ENCODE peak calls at places on chromosomes 2 and 18, in eight cellular contexts. U, E, P, A, K, M, G and W are unnamed samples. For H3K4me1, the result is how much of the 10 kb centered on the place peaks cover.

GRCh38 chr2:181790716-181791649 is 100.5 kb upstream of the ITPRID2 start:
- DNase-seq in M (peak), A (peak), G (no peak), K (peak), E (peak), P (peak), U (peak), W (no peak)

GRCh38 chr2:136281281-136282117 is 163.6 kb upstream of the CXCR4 start:
- DNase-seq in E (no peak), M (no peak), P (no peak), A (no peak), G (no peak), K (no peak), U (no peak), W (no peak)

GRCh38 chr2:223947711-223948205 is 2.6 kb upstream of the WDFY1 start:
- DNase-seq in G (peak), K (no peak), U (no peak), A (no peak), M (no peak), P (no peak), E (no peak), W (no peak)

GRCh38 chr18:8947576-8947975 is 154.9 kb upstream of the NDUFV2 start:
- DNase-seq in E (no peak), P (no peak), M (no peak), K (no peak), A (no peak), U (no peak), G (no peak), W (no peak)

GRCh38 chr18:23437357-23438045 is 15.6 kb upstream of the RIOK3 start:
- DNase-seq in M (peak), K (no peak), E (peak), A (peak), U (peak), P (peak), G (peak), W (peak)

GRCh38 chr2:127398239-127398590 is 10.4 kb upstream of the MAP3K2 start:
- DNase-seq in P (peak), G (no peak), K (no peak), U (peak), A (peak), M (peak), E (peak), W (peak)

GRCh38 chr2:45922577-45922988 is 271.1 kb downstream of the PRKCE start:
- DNase-seq in U (peak), P (no peak), A (no peak), E (no peak), G (no peak), K (no peak), M (no peak), W (peak)

GRCh38 chr2:57126410-57126809 is 920.2 kb upstream of the VRK2 start:
- DNase-seq in M (no peak), G (no peak), U (no peak), P (no peak), K (no peak), A (no peak), E (no peak), W (no peak)

GRCh38 chr2:218832520-218832919 is 917 bp upstream of the PRKAG3 start:
- DNase-seq in A (no peak), P (no peak), E (no peak), G (no peak), M (peak), U (no peak), K (no peak), W (peak)

GRCh38 chr18:43278401-43278800 is 1.1 kb upstream of the SYT4 start:
- DNase-seq in E (no peak), U (no peak), K (no peak), P (no peak), A (no peak), M (no peak), G (no peak), W (no peak)

GRCh38 chr2:7788736-7789135 is 871.5 kb downstream of the RNF144A start:
- DNase-seq in U (no peak), A (no peak), P (no peak), K (no peak), M (no peak), E (no peak), G (no peak), W (no peak)

GRCh38 chr2:206241767-206242166 is 32.7 kb upstream of the ZDBF2 start:
- DNase-seq in A (no peak), M (peak), U (no peak), G (no peak), E (peak), K (no peak), P (no peak), W (no peak)

GRCh38 chr2:74137651-74138050 is 10.1 kb downstream of the BOLA3 start:
- DNase-seq in P (no peak), G (no peak), M (no peak), A (no peak), K (no peak), U (no peak), E (no peak), W (no peak)

GRCh38 chr2:71608441-71608840 is 155.1 kb downstream of the DYSF start:
- DNase-seq in E (no peak), P (no peak), U (no peak), A (no peak), M (no peak), G (no peak), K (no peak), W (peak)

GRCh38 chr2:4883375-4883774 is 808.8 kb upstream of the SOX11 start:
- DNase-seq in E (no peak), U (no peak), K (no peak), M (no peak), P (no peak), G (no peak), A (no peak), W (no peak)

GRCh38 chr2:56741601-56742102 is 557.9 kb downstream of the CCDC85A start:
- DNase-seq in G (no peak), A (peak), K (peak), P (peak), U (peak), E (peak), M (peak), W (peak)

GRCh38 chr2:190213441-190214335 is 105.9 kb downstream of the HIBCH start:
- DNase-seq in M (peak), A (no peak), P (no peak), G (no peak), E (no peak), K (no peak), U (no peak), W (no peak)

GRCh38 chr2:106960633-106961205 is 74.8 kb upstream of the ST6GAL2 start:
- DNase-seq in E (no peak), G (no peak), M (no peak), U (no peak), K (no peak), A (no peak), P (no peak), W (no peak)

GRCh38 chr2:239688098-239688497 is 287.3 kb upstream of the HDAC4 start:
- DNase-seq in M (no peak), A (no peak), U (no peak), K (no peak), P (no peak), E (no peak), G (no peak), W (no peak)

GRCh38 chr2:44086639-44087036 is 82.0 kb upstream of the PPM1B start:
- DNase-seq in U (no peak), E (no peak), A (no peak), P (no peak), G (no peak), K (no peak), M (no peak), W (peak)

GRCh38 chr2:207352978-207353377 is 176.8 kb upstream of the CREB1 start:
- DNase-seq in A (no peak), U (peak), E (no peak), M (peak), P (no peak), K (no peak), G (no peak), W (peak)

GRCh38 chr2:3241971-3242746 is 135.5 kb downstream of the EIPR1 start:
- DNase-seq in K (no peak), A (no peak), P (no peak), M (no peak), U (no peak), G (no peak), E (no peak), W (no peak)

GRCh38 chr2:206232287-206233035 is 42.0 kb upstream of the ZDBF2 start:
- DNase-seq in A (no peak), P (no peak), U (no peak), G (no peak), K (no peak), M (no peak), E (no peak), W (no peak)

GRCh38 chr2:142875642-142876041 is 1.8 kb upstream of the KYNU start:
- DNase-seq in A (no peak), P (no peak), M (peak), G (no peak), U (no peak), E (peak), K (no peak), W (no peak)

GRCh38 chr2:68839260-68839833 is 31.9 kb downstream of the BMP10 start:
- DNase-seq in K (no peak), M (peak), G (no peak), U (no peak), E (peak), A (no peak), P (peak), W (no peak)

GRCh38 chr2:184589261-184589660 is 9.1 kb upstream of the ZNF804A start:
- DNase-seq in P (no peak), U (no peak), K (no peak), G (no peak), A (no peak), E (no peak), M (no peak), W (no peak)

GRCh38 chr2:120893874-120894584 is 158.4 kb downstream of the GLI2 start:
- DNase-seq in G (peak), A (no peak), M (no peak), P (no peak), U (no peak), K (no peak), E (no peak), W (peak)

GRCh38 chr2:238231251-238231793 is 8.5 kb downstream of the HES6 start:
- DNase-seq in P (no peak), M (peak), K (no peak), A (no peak), E (peak), G (peak), U (peak), W (peak)

GRCh38 chr18:49529596-49529995 is 32.3 kb upstream of the LIPG start:
- DNase-seq in P (no peak), A (no peak), E (no peak), G (no peak), K (no peak), U (no peak), M (no peak), W (no peak)

GRCh38 chr2:68764781-68765385 is 30.3 kb downstream of the ARHGAP25 start:
- DNase-seq in G (no peak), M (no peak), U (peak), K (no peak), A (no peak), P (no peak), E (no peak), W (no peak)

DNA sequence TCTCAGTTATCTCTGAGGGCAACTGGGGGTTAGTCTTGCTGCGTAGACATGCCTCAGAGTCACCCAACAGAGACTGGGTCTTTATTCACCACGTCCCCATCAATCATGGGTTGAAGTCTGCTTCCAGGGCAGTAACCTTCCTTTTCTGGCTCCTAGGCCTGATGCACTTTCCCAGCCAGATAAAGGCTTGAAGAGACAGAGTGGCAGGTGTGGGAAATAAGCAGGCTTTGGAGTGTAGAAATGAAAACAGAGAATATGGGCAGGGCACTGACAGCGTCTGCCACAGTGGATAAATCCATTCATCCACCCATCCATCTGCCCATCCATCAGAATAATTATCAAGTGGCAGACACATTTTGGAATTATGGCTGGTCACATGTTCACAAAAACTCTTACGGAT is 134.0 kb upstream of the LGALSL start:
- DNase-seq in G (no peak), A (no peak), P (no peak), M (no peak), E (no peak), U (no peak), K (no peak), W (no peak)
- H3K27ac ChIP-seq in G (no peak), A (no peak), P (no peak), M (no peak), E (no peak), U (no peak), K (no peak), W (no peak)

DNA sequence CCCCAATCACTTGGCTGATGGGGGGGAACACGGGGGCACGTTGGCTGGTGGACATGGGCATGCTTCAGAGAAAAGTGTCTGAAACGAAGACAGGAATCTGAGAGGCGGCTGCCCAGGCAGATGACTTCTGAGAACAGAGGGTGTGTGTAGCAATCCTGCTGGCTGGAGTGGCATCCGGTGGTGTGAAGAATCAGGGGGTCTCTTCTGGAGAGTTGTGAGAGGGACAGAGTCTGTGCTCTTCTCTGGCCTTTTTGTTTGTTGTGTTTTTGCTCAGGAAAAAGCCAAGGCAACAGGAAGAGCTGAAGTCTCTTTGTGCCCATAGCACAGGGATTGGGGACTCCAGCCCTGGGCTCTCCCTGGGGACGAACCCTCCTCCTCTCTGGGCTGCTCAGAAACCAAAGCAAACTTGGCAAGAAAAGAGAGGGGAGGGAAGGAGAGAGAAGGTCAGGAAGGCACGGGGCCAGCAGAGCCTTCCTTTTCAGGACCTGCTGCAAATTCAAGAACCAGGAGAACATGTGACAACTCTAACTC is 97.0 kb upstream of the SMAD2 start:
- DNase-seq in U (no peak), P (no peak), M (peak), G (no peak), A (no peak), E (no peak), K (no peak), W (no peak)
- H3K4me1 ChIP-seq in U (under half), P (under half), M (under half), G (under half), A (under half), E (under half), K (under half), W (under half)

GRCh38 chr2:179429597-179429996 is 165.0 kb upstream of the SESTD1 start:
- DNase-seq in U (no peak), E (no peak), A (no peak), K (no peak), P (no peak), M (no peak), G (no peak), W (no peak)

GRCh38 chr2:179429060-179429471 is 164.4 kb upstream of the SESTD1 start:
- DNase-seq in M (no peak), P (no peak), U (no peak), G (no peak), K (no peak), A (no peak), E (no peak), W (no peak)

GRCh38 chr2:179424571-179424970 is 159.9 kb upstream of the SESTD1 start:
- DNase-seq in E (no peak), M (no peak), U (no peak), P (no peak), G (no peak), A (no peak), K (no peak), W (no peak)

GRCh38 chr2:179427065-179427464 is 162.4 kb upstream of the SESTD1 start:
- DNase-seq in K (no peak), M (no peak), G (no peak), P (no peak), U (no peak), E (no peak), A (no peak), W (no peak)

GRCh38 chr2:179428659-179429058 is 164.0 kb upstream of the SESTD1 start:
- DNase-seq in G (no peak), U (no peak), A (no peak), M (peak), E (no peak), K (no peak), P (no peak), W (no peak)
- H2AFZ ChIP-seq in G (peak), U (no peak), A (peak), M (peak), E (peak), K (no peak), P (no peak), W (peak)

DNA sequence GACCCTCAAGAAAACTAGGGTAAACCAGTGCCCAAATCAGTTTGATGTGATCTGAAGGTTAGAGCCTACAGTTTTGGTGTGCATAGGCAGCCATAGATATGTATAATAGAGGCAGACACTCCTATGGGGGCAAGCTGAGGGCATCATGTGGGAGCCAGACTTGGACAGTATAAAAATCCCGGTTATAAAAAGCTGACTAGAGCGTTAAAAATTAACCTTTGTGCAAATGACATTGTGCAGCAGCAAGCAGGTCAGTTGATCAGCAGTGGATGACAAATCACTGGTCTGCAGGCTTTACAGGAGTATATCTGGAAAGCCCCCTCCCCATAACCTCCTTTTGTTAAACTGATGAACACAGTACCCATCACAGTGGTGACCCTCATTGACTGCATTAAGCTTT is 107.8 kb downstream of the CTNNA2 start:
- DNase-seq in P (no peak), U (no peak), K (no peak), A (no peak), M (no peak), G (no peak), E (no peak), W (no peak)
- H3K27ac ChIP-seq in P (no peak), U (no peak), K (no peak), A (no peak), M (no peak), G (no peak), E (no peak), W (no peak)

GRCh38 chr2:101815154-101815553 is 117.6 kb downstream of the MAP4K4 start:
- DNase-seq in U (no peak), A (no peak), E (no peak), P (no peak), M (no peak), G (no peak), K (no peak), W (no peak)
- H3K4me1 ChIP-seq in U (under half), A (half or more), E (under half), P (under half), M (half or more), G (under half), K (under half), W (under half)

GRCh38 chr2:230328155-230328458 is 1.1 kb downstream of the SP140L start:
- DNase-seq in K (no peak), G (no peak), E (no peak), M (no peak), A (no peak), P (no peak), U (no peak), W (no peak)
- H2AFZ ChIP-seq in K (no peak), G (no peak), E (no peak), M (no peak), A (no peak), P (no peak), U (no peak), W (no peak)

GRCh38 chr2:102141915-102142828 is at the start of gene IL1R1:
- DNase-seq in U (peak), G (peak), P (no peak), E (peak), K (no peak), A (peak), M (peak), W (peak)
- H3K27ac ChIP-seq in U (peak), G (no peak), P (peak), E (peak), K (peak), A (peak), M (peak), W (peak)

GRCh38 chr2:152464853-152465470 is 130.0 kb downstream of the FMNL2 start:
- DNase-seq in A (no peak), P (no peak), G (no peak), E (no peak), U (no peak), M (no peak), K (no peak), W (no peak)
- H3K4me1 ChIP-seq in A (half or more), P (under half), G (under half), E (under half), U (under half), M (under half), K (under half), W (under half)